ENCODE peak calls at places on chromosomes 11 and 22, in nine cellular contexts. O, L, F, G, E, Q, C, B and N are unnamed samples. For H3K4me1, the result is how much of the 10 kb centered on the place peaks cover.

GRCh38 chr11:117826832-117827231 is 2.3 kb upstream of the FXYD2 start:
- DNase-seq in F (no peak), O (no peak), L (no peak), B (peak), C (no peak), E (no peak), Q (peak), G (no peak), N (peak)

GRCh38 chr22:44521326-44521725 is 23.3 kb upstream of the RTL6 start:
- DNase-seq in Q (no peak), L (no peak), C (no peak), E (no peak), B (no peak), F (no peak), G (no peak), O (peak), N (no peak)

GRCh38 chr11:6298605-6299004 is 21.7 kb downstream of the CAVIN3 start:
- DNase-seq in G (peak), O (no peak), F (no peak), L (no peak), E (peak), C (peak), Q (peak), B (no peak), N (peak)

GRCh38 chr11:75420224-75421034 is 12.6 kb downstream of the KLHL35 start:
- DNase-seq in B (no peak), G (no peak), O (no peak), Q (no peak), F (no peak), C (peak), L (no peak), E (no peak), N (no peak)

GRCh38 chr11:122007611-122008071 is 108.4 kb downstream of the BLID start:
- DNase-seq in B (no peak), E (peak), F (no peak), L (no peak), C (no peak), Q (no peak), G (peak), O (peak), N (no peak)

GRCh38 chr11:125932301-125932700 is 13.5 kb upstream of the VSIG10L2 start:
- DNase-seq in C (peak), G (no peak), Q (peak), O (no peak), F (no peak), E (no peak), B (no peak), L (no peak), N (no peak)

GRCh38 chr11:10659339-10660216 is 34.0 kb downstream of the IRAG1 start:
- DNase-seq in C (no peak), E (peak), F (no peak), Q (peak), L (no peak), B (peak), G (peak), O (peak), N (peak)

GRCh38 chr11:134164490-134165370 is 59.0 kb downstream of the NCAPD3 start:
- DNase-seq in Q (no peak), C (no peak), F (peak), L (no peak), E (no peak), B (no peak), O (no peak), G (no peak), N (no peak)

GRCh38 chr11:30131535-30131934 is 99.3 kb upstream of the FSHB start:
- DNase-seq in C (no peak), F (no peak), Q (no peak), L (no peak), B (no peak), E (no peak), G (no peak), O (no peak), N (no peak)

GRCh38 chr11:100777118-100777517 is 90.0 kb downstream of the ARHGAP42 start:
- DNase-seq in G (no peak), B (no peak), L (no peak), Q (no peak), F (no peak), C (no peak), E (no peak), O (no peak), N (no peak)

GRCh38 chr22:19287889-19288288 is 3.6 kb downstream of the CLTCL1 start:
- DNase-seq in E (no peak), F (no peak), L (no peak), G (no peak), B (no peak), C (no peak), O (no peak), Q (no peak), N (no peak)

GRCh38 chr11:114163830-114164401 is 104.4 kb downstream of the ZBTB16 start:
- DNase-seq in C (no peak), L (no peak), G (no peak), B (no peak), F (no peak), Q (no peak), E (no peak), O (peak), N (no peak)

GRCh38 chr22:36386351-36386899 is 1.3 kb downstream of the MYH9 start:
- DNase-seq in B (peak), O (no peak), E (peak), C (peak), F (no peak), G (peak), Q (peak), L (no peak), N (peak)

GRCh38 chr22:50525991-50526848 is 822 bp upstream of the SCO2 start:
- DNase-seq in G (peak), E (peak), F (peak), Q (peak), C (peak), L (no peak), O (peak), B (peak), N (peak)

GRCh38 chr11:95821640-95822039 is 31.3 kb downstream of the CEP57 start:
- DNase-seq in Q (no peak), F (no peak), L (no peak), C (no peak), G (no peak), B (no peak), O (no peak), E (no peak), N (no peak)

GRCh38 chr11:28822596-28822995 is 714.4 kb downstream of the METTL15 start:
- DNase-seq in E (no peak), G (no peak), B (no peak), O (no peak), C (no peak), L (no peak), F (no peak), Q (no peak), N (no peak)

GRCh38 chr11:133134561-133135173 is 397.6 kb downstream of the OPCML start:
- DNase-seq in G (peak), O (peak), F (peak), Q (peak), L (peak), C (peak), B (peak), E (peak), N (no peak)

GRCh38 chr11:129932385-129933067 is 37.1 kb upstream of the NFRKB start:
- DNase-seq in F (no peak), Q (no peak), G (no peak), C (no peak), O (no peak), E (no peak), L (no peak), B (no peak), N (no peak)

GRCh38 chr11:36953986-36954385 is 355.9 kb upstream of the RAG2 start:
- DNase-seq in E (no peak), B (no peak), L (no peak), F (no peak), G (no peak), O (no peak), Q (no peak), C (no peak), N (no peak)

GRCh38 chr11:27396259-27396839 is 33.3 kb upstream of the CCDC34 start:
- DNase-seq in B (no peak), Q (no peak), L (no peak), E (no peak), G (no peak), C (no peak), F (no peak), O (no peak), N (no peak)

GRCh38 chr11:71199226-71199815 is 53.1 kb downstream of the SHANK2 start:
- DNase-seq in E (no peak), F (no peak), B (no peak), O (no peak), L (no peak), G (no peak), C (no peak), Q (no peak), N (peak)

GRCh38 chr11:77207019-77207485 is 79.0 kb downstream of the MYO7A start:
- DNase-seq in E (no peak), G (no peak), Q (peak), F (no peak), B (no peak), L (no peak), C (no peak), O (no peak), N (no peak)

GRCh38 chr22:41401781-41402648 is 20.3 kb downstream of the TEF start:
- DNase-seq in F (no peak), C (peak), E (peak), Q (peak), L (no peak), G (peak), B (peak), O (peak), N (peak)

GRCh38 chr22:30304495-30305244 is 15.4 kb upstream of the CASTOR1 start:
- DNase-seq in E (no peak), F (no peak), L (no peak), B (no peak), C (no peak), Q (peak), O (no peak), G (no peak), N (peak)

GRCh38 chr11:114291381-114291780 is 4.8 kb upstream of the NNMT start:
- DNase-seq in G (peak), E (no peak), C (no peak), F (no peak), Q (no peak), L (no peak), O (no peak), B (no peak), N (no peak)

GRCh38 chr11:121711236-121711635 is 258.5 kb upstream of the SORL1-AS1 start:
- DNase-seq in E (no peak), B (no peak), L (no peak), F (no peak), Q (no peak), C (no peak), G (no peak), O (no peak), N (no peak)

GRCh38 chr11:122198291-122198983 is 82.4 kb upstream of the BLID start:
- DNase-seq in C (no peak), B (no peak), F (no peak), L (no peak), G (no peak), E (no peak), O (no peak), Q (no peak), N (no peak)

DNA sequence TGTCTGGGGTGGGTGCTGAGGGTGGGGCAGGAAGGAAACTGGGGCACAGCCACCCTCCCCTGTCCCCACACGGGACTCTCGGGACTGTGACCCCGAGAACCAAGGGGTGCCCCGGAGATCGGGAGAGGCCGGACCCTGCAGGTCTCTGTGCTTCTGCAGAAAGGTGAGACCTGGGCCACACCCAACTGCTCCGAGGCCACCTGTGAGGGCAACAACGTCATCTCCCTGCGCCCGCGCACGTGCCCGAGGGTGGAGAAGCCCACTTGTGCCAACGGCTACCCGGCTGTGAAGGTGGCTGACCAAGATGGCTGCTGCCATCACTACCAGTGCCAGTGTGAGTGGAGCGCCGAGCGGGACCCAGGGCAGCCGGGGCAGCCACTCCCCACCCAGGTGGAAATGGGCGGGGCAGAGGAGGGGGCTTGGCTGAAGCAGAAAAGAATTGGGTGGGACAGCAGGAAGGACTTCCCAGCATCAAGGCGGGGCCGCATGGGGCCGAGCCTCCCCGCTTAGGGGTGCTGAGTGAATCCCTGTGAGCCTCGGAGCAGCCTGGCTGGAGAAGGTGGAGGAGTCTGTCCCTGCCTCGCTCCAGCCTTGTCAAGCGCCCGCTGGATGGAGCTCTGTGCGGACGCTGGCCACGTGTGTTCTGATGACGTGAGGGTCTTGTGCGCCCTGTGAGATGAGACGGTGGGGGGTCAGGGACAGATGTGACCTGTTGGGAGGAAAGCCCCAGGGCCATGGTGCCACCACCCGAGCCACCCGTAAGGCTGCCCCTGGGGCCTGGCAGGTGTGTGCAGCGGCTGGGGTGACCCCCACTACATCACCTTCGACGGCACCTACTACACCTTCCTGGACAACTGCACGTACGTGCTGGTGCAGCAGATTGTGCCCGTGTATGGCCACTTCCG is 29.3 kb upstream of the MUC5B start:
- DNase-seq in E (no peak), L (no peak), Q (peak), F (no peak), B (peak), O (peak), C (no peak), G (peak), N (peak)
- H3K4me1 ChIP-seq in E (under half), L (under half), Q (under half), F (under half), B (under half), O (under half), C (under half), G (under half), N (under half)

GRCh38 chr22:48895341-48895740 is 932.3 kb downstream of the BRD1 start:
- DNase-seq in E (no peak), O (no peak), C (peak), Q (peak), L (no peak), B (no peak), F (no peak), G (no peak), N (no peak)

GRCh38 chr22:48897959-48898358 is 929.7 kb downstream of the BRD1 start:
- DNase-seq in O (peak), C (peak), L (no peak), Q (peak), G (no peak), E (no peak), F (no peak), B (no peak), N (no peak)

GRCh38 chr22:48895831-48896765 is 931.6 kb downstream of the BRD1 start:
- DNase-seq in F (no peak), E (no peak), Q (peak), L (no peak), G (no peak), B (no peak), O (no peak), C (peak), N (no peak)

GRCh38 chr22:48897638-48897954 is 930.1 kb downstream of the BRD1 start:
- DNase-seq in Q (peak), F (no peak), O (peak), C (peak), B (no peak), E (no peak), G (no peak), L (no peak), N (no peak)

GRCh38 chr22:48896766-48897637 is 930.7 kb downstream of the BRD1 start:
- DNase-seq in G (no peak), B (no peak), F (no peak), C (peak), Q (peak), L (no peak), O (no peak), E (no peak), N (no peak)
- H3K27ac ChIP-seq in G (no peak), B (no peak), F (no peak), C (no peak), Q (no peak), L (no peak), O (no peak), E (no peak), N (no peak)

GRCh38 chr11:46343520-46343919 is 3.7 kb upstream of the DGKZ start:
- DNase-seq in O (no peak), F (no peak), B (no peak), G (no peak), Q (no peak), E (no peak), C (no peak), L (no peak), N (no peak)
- H3K4me1 ChIP-seq in O (under half), F (under half), B (under half), G (under half), Q (under half), E (under half), C (under half), L (under half), N (under half)

GRCh38 chr11:9575531-9576240 is 2.2 kb downstream of the WEE1 start:
- DNase-seq in C (no peak), L (no peak), E (no peak), B (no peak), F (no peak), Q (no peak), G (no peak), O (no peak), N (no peak)

GRCh38 chr11:9573054-9573774 is at the start of gene WEE1:
- DNase-seq in B (peak), F (peak), O (peak), Q (peak), E (peak), L (peak), C (peak), G (peak), N (peak)

GRCh38 chr11:9573775-9574555 is 495 bp downstream of the WEE1 start:
- DNase-seq in B (no peak), G (peak), C (peak), O (no peak), E (no peak), Q (peak), L (no peak), F (no peak), N (peak)

GRCh38 chr11:9574806-9575530 is 1.5 kb downstream of the WEE1 start:
- DNase-seq in L (no peak), Q (no peak), E (peak), F (no peak), B (peak), O (peak), C (peak), G (no peak), N (no peak)

DNA sequence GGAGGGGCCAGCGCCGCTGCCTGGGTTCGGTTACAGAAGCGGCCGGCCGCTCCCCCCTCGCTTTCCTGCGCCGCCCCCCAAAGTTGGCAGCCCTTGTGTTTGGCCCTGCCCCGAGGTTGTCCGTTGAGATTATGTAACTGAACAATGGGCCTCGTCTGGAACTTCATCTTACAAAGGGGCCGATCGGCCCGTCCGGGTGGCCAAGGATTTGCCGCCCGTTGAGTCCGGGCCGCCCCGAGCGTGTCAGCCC is 1.0 kb downstream of the WEE1 start:
- DNase-seq in Q (peak), E (no peak), C (no peak), G (peak), B (no peak), O (no peak), F (no peak), L (no peak), N (no peak)
- H3K27ac ChIP-seq in Q (peak), E (peak), C (peak), G (peak), B (peak), O (peak), F (peak), L (peak), N (peak)

GRCh38 chr11:12798609-12799011 is 124.4 kb downstream of the TEAD1 start:
- DNase-seq in G (no peak), O (peak), F (no peak), Q (no peak), L (no peak), C (no peak), B (no peak), E (no peak), N (no peak)
- H3K4me1 ChIP-seq in G (half or more), O (half or more), F (under half), Q (under half), L (under half), C (under half), B (under half), E (under half), N (under half)

DNA sequence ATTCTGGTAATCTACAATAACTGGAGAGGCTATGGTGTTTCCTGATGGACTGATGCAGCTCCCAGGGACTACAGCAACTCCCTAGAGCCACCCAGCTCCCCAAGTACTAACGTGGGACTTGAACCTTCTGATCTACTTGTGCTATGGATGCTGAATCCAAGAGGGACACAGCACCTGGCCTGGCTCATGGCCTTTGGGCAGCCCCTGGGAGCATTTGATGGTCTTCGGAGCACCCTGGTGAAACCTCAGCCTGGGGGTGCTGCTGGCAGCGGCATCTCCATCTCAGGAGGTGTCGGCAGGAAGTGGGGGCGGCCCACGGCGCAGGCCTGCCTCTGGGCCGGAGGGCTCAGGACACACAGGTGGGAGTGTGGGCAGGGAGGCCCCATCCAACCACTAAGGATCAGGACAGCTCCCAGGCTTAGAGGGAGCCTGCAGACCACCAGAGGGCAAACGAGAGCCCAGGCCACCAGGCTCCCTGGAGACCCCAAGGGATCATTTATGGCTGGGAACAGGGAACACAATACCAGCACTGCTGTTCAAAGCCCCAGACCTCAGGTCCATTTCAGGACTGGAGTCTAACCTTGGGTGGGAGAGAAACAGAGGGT is 8.7 kb downstream of the EHD1 start:
- DNase-seq in B (no peak), O (no peak), F (no peak), Q (no peak), G (no peak), C (no peak), L (no peak), E (no peak), N (no peak)
- H3K27ac ChIP-seq in B (peak), O (peak), F (no peak), Q (peak), G (peak), C (peak), L (no peak), E (no peak), N (peak)

GRCh38 chr11:8149726-8150125 is 19.1 kb downstream of the RIC3 start:
- DNase-seq in F (no peak), B (no peak), Q (no peak), O (no peak), L (no peak), G (no peak), E (no peak), C (no peak), N (no peak)
- H3K4me1 ChIP-seq in F (under half), B (under half), Q (under half), O (under half), L (under half), G (under half), E (under half), C (under half), N (under half)